ENCODE peak calls at places on chromosome 1, in six cellular contexts. One of them, this sample, is unnamed.

GRCh38 chr1:93751391-93752250 is 70.0 kb upstream of the BCAR3 start:
- DNase-seq in CD4-positive, alpha-beta T cell: no peak
- DNase-seq in adrenal gland: peak; percentile 54
- DNase-seq in left ventricle myocardium inferior: peak; percentile 73
- DNase-seq in psoas muscle: peak; percentile 46
- DNase-seq in right lobe of liver: peak; percentile 84
- DNase-seq in this sample: no peak

GRCh38 chr1:192889082-192889481 is 80.2 kb downstream of the RGS2 start:
- DNase-seq in left ventricle myocardium inferior: no peak
- DNase-seq in adrenal gland: no peak
- DNase-seq in psoas muscle: no peak
- DNase-seq in right lobe of liver: no peak
- DNase-seq in CD4-positive, alpha-beta T cell: no peak
- DNase-seq in this sample: no peak

GRCh38 chr1:21922103-21923014 is 14.8 kb downstream of the HSPG2 start:
- DNase-seq in adrenal gland: no peak
- DNase-seq in right lobe of liver: no peak
- DNase-seq in psoas muscle: no peak
- DNase-seq in left ventricle myocardium inferior: no peak
- DNase-seq in CD4-positive, alpha-beta T cell: no peak
- DNase-seq in this sample: no peak

GRCh38 chr1:183628537-183628936 is 7.0 kb downstream of the ARPC5 start:
- DNase-seq in CD4-positive, alpha-beta T cell: no peak
- DNase-seq in psoas muscle: no peak
- DNase-seq in left ventricle myocardium inferior: no peak
- DNase-seq in adrenal gland: no peak
- DNase-seq in right lobe of liver: no peak
- DNase-seq in this sample: no peak

GRCh38 chr1:224466151-224466550 is 31.6 kb upstream of the WDR26 start:
- DNase-seq in CD4-positive, alpha-beta T cell: no peak
- DNase-seq in psoas muscle: no peak
- DNase-seq in adrenal gland: no peak
- DNase-seq in left ventricle myocardium inferior: no peak
- DNase-seq in right lobe of liver: no peak
- DNase-seq in this sample: no peak

GRCh38 chr1:214739621-214740238 is 136.7 kb downstream of the CENPF start:
- DNase-seq in left ventricle myocardium inferior: no peak
- DNase-seq in CD4-positive, alpha-beta T cell: no peak
- DNase-seq in right lobe of liver: no peak
- DNase-seq in psoas muscle: no peak
- DNase-seq in adrenal gland: no peak
- DNase-seq in this sample: no peak

GRCh38 chr1:6081901-6082300 is 36.2 kb downstream of the KCNAB2 start:
- DNase-seq in psoas muscle: no peak
- DNase-seq in left ventricle myocardium inferior: no peak
- DNase-seq in CD4-positive, alpha-beta T cell: no peak
- DNase-seq in right lobe of liver: no peak
- DNase-seq in adrenal gland: no peak
- DNase-seq in this sample: no peak

GRCh38 chr1:174007846-174008245 is 14.3 kb downstream of the RC3H1 start:
- DNase-seq in psoas muscle: no peak
- DNase-seq in right lobe of liver: no peak
- DNase-seq in left ventricle myocardium inferior: no peak
- DNase-seq in CD4-positive, alpha-beta T cell: no peak
- DNase-seq in adrenal gland: no peak
- DNase-seq in this sample: no peak

GRCh38 chr1:165936542-165936941 is 109.1 kb downstream of the UCK2 start:
- DNase-seq in psoas muscle: no peak
- DNase-seq in CD4-positive, alpha-beta T cell: no peak
- DNase-seq in left ventricle myocardium inferior: no peak
- DNase-seq in adrenal gland: no peak
- DNase-seq in right lobe of liver: no peak
- DNase-seq in this sample: no peak

GRCh38 chr1:235130766-235131270 is 2.2 kb upstream of the TOMM20 start:
- DNase-seq in CD4-positive, alpha-beta T cell: no peak
- DNase-seq in psoas muscle: no peak
- DNase-seq in left ventricle myocardium inferior: no peak
- DNase-seq in adrenal gland: no peak
- DNase-seq in right lobe of liver: no peak
- DNase-seq in this sample: no peak

GRCh38 chr1:226001852-226002666 is 2.9 kb upstream of the SDE2 start:
- DNase-seq in CD4-positive, alpha-beta T cell: peak; percentile 48
- DNase-seq in psoas muscle: peak; percentile 44
- DNase-seq in adrenal gland: peak; percentile 80
- DNase-seq in right lobe of liver: peak; percentile 60
- DNase-seq in left ventricle myocardium inferior: peak; percentile 40
- DNase-seq in this sample: peak; percentile 22

GRCh38 chr1:38589036-38589435 is 270.5 kb downstream of the RRAGC start:
- DNase-seq in adrenal gland: no peak
- DNase-seq in CD4-positive, alpha-beta T cell: no peak
- DNase-seq in left ventricle myocardium inferior: peak; percentile 56
- DNase-seq in psoas muscle: no peak
- DNase-seq in right lobe of liver: no peak
- DNase-seq in this sample: no peak

DNA sequence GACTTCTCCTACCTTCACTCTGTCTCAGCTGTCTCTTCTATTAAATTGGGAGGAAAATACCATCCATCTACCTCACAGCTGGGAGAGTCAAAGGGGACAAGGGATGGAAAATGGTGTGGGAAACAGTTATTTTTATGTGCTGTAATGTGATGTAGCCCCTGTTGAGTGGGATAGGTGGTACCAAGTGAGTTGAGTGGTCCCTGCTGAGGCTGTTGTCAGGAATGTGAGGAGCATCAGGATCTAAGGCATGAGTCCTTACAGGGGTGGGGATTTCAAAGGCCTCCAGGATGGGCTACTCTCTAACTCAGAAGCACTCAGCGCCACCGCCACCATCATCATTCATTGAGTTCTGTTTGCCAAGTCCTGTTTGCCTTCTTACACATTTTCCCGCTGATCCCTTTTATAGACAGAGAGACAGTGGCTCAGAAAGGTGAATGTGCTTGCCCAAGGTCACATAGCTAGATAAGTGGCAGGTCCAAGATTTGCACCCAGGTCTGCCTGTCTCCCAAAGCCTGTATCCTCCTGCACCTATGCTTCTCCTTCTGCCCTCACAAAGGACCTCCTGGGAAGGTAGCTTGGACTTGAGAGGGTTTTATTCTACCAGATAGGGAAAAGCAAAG is 4.6 kb upstream of the ID3 start:
- DNase-seq in CD4-positive, alpha-beta T cell: no peak
- DNase-seq in left ventricle myocardium inferior: no peak
- DNase-seq in psoas muscle: no peak
- DNase-seq in right lobe of liver: no peak
- DNase-seq in adrenal gland: no peak
- DNase-seq in this sample: no peak
- H3K27ac ChIP-seq in CD4-positive, alpha-beta T cell: no peak overlapping the region
- H3K27ac ChIP-seq in left ventricle myocardium inferior: peak overlapping the region; percentile 96
- H3K27ac ChIP-seq in psoas muscle: peak overlapping the region; percentile 79
- H3K27ac ChIP-seq in right lobe of liver: peak overlapping the region; percentile 13
- H3K27ac ChIP-seq in adrenal gland: no peak overlapping the region
- H3K27ac ChIP-seq in this sample: peak overlapping the region; percentile 14

GRCh38 chr1:103561612-103562395 is 9.6 kb upstream of the AMY2B start:
- DNase-seq in psoas muscle: no peak
- DNase-seq in left ventricle myocardium inferior: no peak
- DNase-seq in adrenal gland: no peak
- DNase-seq in CD4-positive, alpha-beta T cell: no peak
- DNase-seq in right lobe of liver: no peak
- DNase-seq in this sample: no peak
- H3K27ac ChIP-seq in psoas muscle: peak overlapping the region; percentile 72
- H3K27ac ChIP-seq in left ventricle myocardium inferior: peak overlapping the region; percentile 70
- H3K27ac ChIP-seq in adrenal gland: peak overlapping the region; percentile 62
- H3K27ac ChIP-seq in CD4-positive, alpha-beta T cell: no peak overlapping the region
- H3K27ac ChIP-seq in right lobe of liver: peak overlapping the region; percentile 77
- H3K27ac ChIP-seq in this sample: no peak overlapping the region

GRCh38 chr1:13607002-13607401 is 23.4 kb downstream of the PDPN start:
- DNase-seq in left ventricle myocardium inferior: no peak
- DNase-seq in CD4-positive, alpha-beta T cell: no peak
- DNase-seq in psoas muscle: no peak
- DNase-seq in right lobe of liver: no peak
- DNase-seq in adrenal gland: no peak
- DNase-seq in this sample: no peak

GRCh38 chr1:13600762-13601483 is 17.3 kb downstream of the PDPN start:
- DNase-seq in adrenal gland: no peak
- DNase-seq in psoas muscle: no peak
- DNase-seq in CD4-positive, alpha-beta T cell: no peak
- DNase-seq in right lobe of liver: no peak
- DNase-seq in left ventricle myocardium inferior: peak; percentile 61
- DNase-seq in this sample: no peak

GRCh38 chr1:13604191-13604590 is 20.6 kb downstream of the PDPN start:
- DNase-seq in left ventricle myocardium inferior: no peak
- DNase-seq in right lobe of liver: no peak
- DNase-seq in psoas muscle: no peak
- DNase-seq in CD4-positive, alpha-beta T cell: no peak
- DNase-seq in adrenal gland: no peak
- DNase-seq in this sample: no peak

GRCh38 chr1:13605159-13605558 is 21.5 kb downstream of the PDPN start:
- DNase-seq in right lobe of liver: no peak
- DNase-seq in CD4-positive, alpha-beta T cell: no peak
- DNase-seq in left ventricle myocardium inferior: no peak
- DNase-seq in adrenal gland: no peak
- DNase-seq in psoas muscle: peak; percentile 42
- DNase-seq in this sample: no peak
- H3K27ac ChIP-seq in right lobe of liver: no peak overlapping the region
- H3K27ac ChIP-seq in CD4-positive, alpha-beta T cell: no peak overlapping the region
- H3K27ac ChIP-seq in left ventricle myocardium inferior: no peak overlapping the region
- H3K27ac ChIP-seq in adrenal gland: no peak overlapping the region
- H3K27ac ChIP-seq in psoas muscle: no peak overlapping the region
- H3K27ac ChIP-seq in this sample: no peak overlapping the region

GRCh38 chr1:72111662-72112061 is 170.7 kb downstream of the NEGR1 start:
- DNase-seq in CD4-positive, alpha-beta T cell: no peak
- DNase-seq in psoas muscle: no peak
- DNase-seq in right lobe of liver: no peak
- DNase-seq in left ventricle myocardium inferior: no peak
- DNase-seq in adrenal gland: no peak
- DNase-seq in this sample: no peak
- H3K27ac ChIP-seq in CD4-positive, alpha-beta T cell: no peak overlapping the region
- H3K27ac ChIP-seq in psoas muscle: no peak overlapping the region
- H3K27ac ChIP-seq in right lobe of liver: no peak overlapping the region
- H3K27ac ChIP-seq in left ventricle myocardium inferior: no peak overlapping the region
- H3K27ac ChIP-seq in adrenal gland: no peak overlapping the region
- H3K27ac ChIP-seq in this sample: no peak overlapping the region

GRCh38 chr1:179971563-179972496 is 17.2 kb downstream of the CEP350 start:
- DNase-seq in right lobe of liver: no peak
- DNase-seq in left ventricle myocardium inferior: no peak
- DNase-seq in psoas muscle: no peak
- DNase-seq in CD4-positive, alpha-beta T cell: no peak
- DNase-seq in adrenal gland: no peak
- DNase-seq in this sample: no peak
- H3K27ac ChIP-seq in right lobe of liver: no peak overlapping the region
- H3K27ac ChIP-seq in left ventricle myocardium inferior: peak overlapping the region; percentile 84
- H3K27ac ChIP-seq in psoas muscle: no peak overlapping the region
- H3K27ac ChIP-seq in CD4-positive, alpha-beta T cell: no peak overlapping the region
- H3K27ac ChIP-seq in adrenal gland: no peak overlapping the region
- H3K27ac ChIP-seq in this sample: no peak overlapping the region

DNA sequence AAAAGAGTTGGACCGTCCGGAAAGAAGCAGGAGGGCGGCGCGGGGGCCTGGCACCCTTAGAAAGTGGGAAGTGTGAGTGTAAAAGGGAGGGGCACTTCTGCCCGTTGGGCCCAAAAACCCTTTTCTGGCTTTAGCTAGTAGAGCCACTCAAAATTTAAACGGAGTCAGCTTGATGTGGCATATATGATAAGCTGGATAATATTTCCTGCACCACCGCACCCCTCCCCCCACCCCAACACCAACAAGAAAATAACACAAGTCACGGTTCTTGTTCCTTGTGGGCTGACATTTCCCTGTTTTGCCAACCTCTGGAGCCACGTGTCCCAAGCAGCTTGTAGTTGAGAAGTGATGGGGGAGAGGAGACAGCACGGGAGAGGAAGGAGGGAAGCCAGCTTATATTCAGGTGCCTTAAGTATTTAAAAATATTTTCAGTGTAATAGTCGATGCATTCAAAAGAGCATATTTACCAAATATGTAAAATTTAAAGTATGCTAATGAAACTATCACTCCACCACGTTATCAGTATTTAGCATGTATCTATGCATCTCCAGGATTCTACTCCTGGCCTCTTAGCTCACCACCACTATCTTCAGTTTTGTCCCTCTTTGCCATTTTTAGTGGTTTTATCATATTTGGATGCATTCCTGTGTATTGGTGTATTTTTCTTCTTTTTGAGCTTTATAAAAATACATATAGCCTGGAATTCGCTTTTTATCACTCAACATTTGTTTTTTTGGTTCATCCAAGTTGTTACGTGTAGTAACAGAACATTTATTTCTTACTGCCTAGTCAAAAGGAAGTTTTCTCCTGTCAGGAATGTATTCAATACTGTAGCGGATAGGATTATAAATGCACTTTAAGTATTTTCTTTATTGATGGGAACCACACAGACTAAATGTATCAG is 760 bp upstream of the DDX59 start:
- DNase-seq in left ventricle myocardium inferior: no peak
- DNase-seq in CD4-positive, alpha-beta T cell: no peak
- DNase-seq in right lobe of liver: peak; percentile 52
- DNase-seq in psoas muscle: no peak
- DNase-seq in adrenal gland: no peak
- DNase-seq in this sample: no peak
- H3K27ac ChIP-seq in left ventricle myocardium inferior: peak overlapping the region; percentile 100
- H3K27ac ChIP-seq in CD4-positive, alpha-beta T cell: peak overlapping the region; percentile 91
- H3K27ac ChIP-seq in right lobe of liver: peak overlapping the region; percentile 100
- H3K27ac ChIP-seq in psoas muscle: peak overlapping the region; percentile 100
- H3K27ac ChIP-seq in adrenal gland: peak overlapping the region; percentile 97
- H3K27ac ChIP-seq in this sample: peak overlapping the region; percentile 98

This sample was measured in substantia nigra.